ENCODE peak calls at places on chromosomes 13 and 19, in six cellular contexts. G is tibial artery, Y is endothelial cell of umbilical vein, D is cardiac muscle cell, Z is SK-N-SH, X is AG04450. M is an unnamed sample.

GRCh38 chr13:39527961-39528720 is 74.9 kb downstream of the LHFPL6 start:
- DNase-seq in G (peak; percentile 68), Y (peak; percentile 80), D (peak; percentile 83), Z (peak; percentile 10), X (peak; percentile 85), M (peak; percentile 80)

GRCh38 chr13:80214521-80214941 is 126.4 kb downstream of the SPRY2 start:
- DNase-seq in G (no peak), Y (no peak), D (no peak), Z (peak; percentile 52), X (peak; percentile 6), M (peak; percentile 81)

GRCh38 chr13:25463496-25463895 is 91.7 kb downstream of the ATP8A2 start:
- DNase-seq in G (no peak), Y (no peak), D (no peak), Z (no peak), X (no peak), M (no peak)

GRCh38 chr19:35306473-35307246 is 14.7 kb downstream of the MAG start:
- DNase-seq in G (no peak), Y (no peak), D (no peak), Z (no peak), X (no peak), M (no peak)

GRCh38 chr19:29318581-29318980 is 105.6 kb upstream of the UQCRFS1 start:
- DNase-seq in G (no peak), Y (no peak), D (no peak), Z (no peak), X (no peak), M (no peak)

GRCh38 chr13:72390909-72391308 is 336.5 kb downstream of the MZT1 start:
- DNase-seq in G (no peak), Y (no peak), D (no peak), Z (no peak), X (no peak), M (no peak)

GRCh38 chr13:33262997-33263396 is 22.6 kb downstream of the STARD13 start:
- DNase-seq in G (no peak), Y (no peak), D (no peak), Z (no peak), X (no peak), M (no peak)

GRCh38 chr13:36571444-36571843 is 102.4 kb upstream of the SERTM1 start:
- DNase-seq in G (no peak), Y (no peak), D (no peak), Z (no peak), X (no peak), M (no peak)

GRCh38 chr13:99734013-99734693 is 232.9 kb downstream of the TM9SF2 start:
- DNase-seq in G (no peak), Y (no peak), D (no peak), Z (no peak), X (no peak), M (no peak)

GRCh38 chr19:45439190-45439568 is 15.5 kb upstream of the ERCC1 start:
- DNase-seq in G (no peak), Y (no peak), D (no peak), Z (no peak), X (no peak), M (no peak)

GRCh38 chr13:87147076-87147475 is 524.1 kb upstream of the SLITRK5 start:
- DNase-seq in G (no peak), Y (no peak), D (peak; percentile 11), Z (no peak), X (no peak), M (no peak)

GRCh38 chr19:4375620-4376228 is 24.6 kb downstream of the SH3GL1 start:
- DNase-seq in G (peak; percentile 89), Y (peak; percentile 62), D (peak; percentile 86), Z (peak; percentile 73), X (no peak), M (peak; percentile 37)

GRCh38 chr13:77779461-77780272 is 82.2 kb downstream of the SLAIN1 start:
- DNase-seq in G (no peak), Y (peak; percentile 86), D (peak; percentile 87), Z (peak; percentile 36), X (peak; percentile 55), M (peak; percentile 28)

GRCh38 chr19:6239401-6239844 is 40.4 kb downstream of the MLLT1 start:
- DNase-seq in G (no peak), Y (peak; percentile 77), D (peak; percentile 62), Z (peak; percentile 26), X (no peak), M (no peak)

GRCh38 chr13:113903912-113904311 is 40.0 kb upstream of the GAS6 start:
- DNase-seq in G (peak; percentile 54), Y (no peak), D (no peak), Z (no peak), X (no peak), M (peak; percentile 47)

GRCh38 chr19:28217064-28217463 is 995.9 kb downstream of the UQCRFS1 start:
- DNase-seq in G (no peak), Y (no peak), D (no peak), Z (no peak), X (no peak), M (no peak)

GRCh38 chr19:41821003-41821735 is 23.3 kb downstream of the LYPD4 start:
- DNase-seq in G (no peak), Y (peak; percentile 53), D (peak; percentile 40), Z (peak; percentile 70), X (no peak), M (no peak)

GRCh38 chr19:28399187-28399586 is 813.8 kb downstream of the UQCRFS1 start:
- DNase-seq in G (no peak), Y (no peak), D (no peak), Z (no peak), X (no peak), M (no peak)

GRCh38 chr13:39209731-39210633 is 171.7 kb downstream of the NHLRC3 start:
- DNase-seq in G (no peak), Y (no peak), D (peak; percentile 31), Z (no peak), X (no peak), M (no peak)

GRCh38 chr13:41007359-41008118 is 11.6 kb downstream of the ELF1 start:
- DNase-seq in G (no peak), Y (no peak), D (no peak), Z (no peak), X (no peak), M (no peak)

GRCh38 chr19:38736413-38737280 is 7.6 kb downstream of the CAPN12 start:
- DNase-seq in G (no peak), Y (no peak), D (peak; percentile 48), Z (peak; percentile 93), X (no peak), M (no peak)

GRCh38 chr19:45032421-45032820 is 6.4 kb upstream of the CLASRP start:
- DNase-seq in G (no peak), Y (no peak), D (no peak), Z (no peak), X (no peak), M (no peak)

GRCh38 chr19:30152510-30153291 is 210.7 kb downstream of the URI1 start:
- DNase-seq in G (no peak), Y (no peak), D (no peak), Z (peak; percentile 53), X (no peak), M (no peak)

GRCh38 chr13:97275265-97275664 is 53.1 kb downstream of the MBNL2 start:
- DNase-seq in G (no peak), Y (peak; percentile 93), D (peak; percentile 93), Z (no peak), X (no peak), M (no peak)

GRCh38 chr19:46470376-46470775 is 987 bp downstream of the PNMA8A start:
- DNase-seq in G (peak; percentile 63), Y (no peak), D (no peak), Z (no peak), X (no peak), M (no peak)

GRCh38 chr19:46471116-46471733 is at the start of gene PNMA8A:
- DNase-seq in G (peak; percentile 92), Y (peak; percentile 54), D (peak; percentile 92), Z (peak; percentile 97), X (no peak), M (peak; percentile 70)

GRCh38 chr19:46471778-46472543 is 598 bp upstream of the PNMA8A start:
- DNase-seq in G (peak; percentile 37), Y (no peak), D (no peak), Z (no peak), X (no peak), M (no peak)

GRCh38 chr19:46474211-46474610 is 2.8 kb upstream of the PNMA8A start:
- DNase-seq in G (peak; percentile 56), Y (no peak), D (no peak), Z (no peak), X (no peak), M (no peak)

GRCh38 chr19:46472592-46472991 is 1.2 kb upstream of the PNMA8A start:
- DNase-seq in G (peak; percentile 47), Y (no peak), D (no peak), Z (no peak), X (no peak), M (no peak)
- H3K27me3 ChIP-seq in G (no peaks in the 10 kb centered on the region), Y (peaks cover 5% of the 10 kb centered on the region), D (no peaks in the 10 kb centered on the region), Z (no peaks in the 10 kb centered on the region), X (no peaks in the 10 kb centered on the region), M (no peaks in the 10 kb centered on the region)

DNA sequence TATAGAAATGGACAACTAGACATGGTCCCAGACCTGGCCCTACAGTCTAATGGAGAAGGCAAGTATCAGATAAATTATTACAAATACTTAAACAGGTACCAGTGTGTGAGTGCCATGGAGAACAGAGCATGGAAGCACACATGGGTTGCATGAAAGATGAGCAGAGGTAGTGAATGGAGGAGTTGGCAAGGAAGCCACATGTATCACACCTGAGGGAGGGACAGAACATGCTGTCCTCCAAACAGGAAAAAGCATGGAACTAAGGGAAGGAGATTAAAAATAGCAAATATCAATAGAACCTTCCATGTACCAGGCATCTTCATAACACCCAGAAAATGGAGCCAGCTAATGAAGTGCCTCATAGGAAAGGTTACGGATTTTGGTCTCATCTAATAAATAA is 85.9 kb downstream of the SACS start:
- DNase-seq in G (no peak), Y (no peak), D (no peak), Z (no peak), X (no peak), M (no peak)
- H3K9me3 ChIP-seq in G (no peaks in the 10 kb centered on the region), Y (no peaks in the 10 kb centered on the region), D (no peaks in the 10 kb centered on the region), Z (no peaks in the 10 kb centered on the region), X (no peaks in the 10 kb centered on the region), M (no peaks in the 10 kb centered on the region)

GRCh38 chr19:51277112-51277511 is 26.2 kb downstream of the SIGLECL1 start:
- DNase-seq in G (no peak), Y (no peak), D (no peak), Z (no peak), X (no peak), M (no peak)

DNA sequence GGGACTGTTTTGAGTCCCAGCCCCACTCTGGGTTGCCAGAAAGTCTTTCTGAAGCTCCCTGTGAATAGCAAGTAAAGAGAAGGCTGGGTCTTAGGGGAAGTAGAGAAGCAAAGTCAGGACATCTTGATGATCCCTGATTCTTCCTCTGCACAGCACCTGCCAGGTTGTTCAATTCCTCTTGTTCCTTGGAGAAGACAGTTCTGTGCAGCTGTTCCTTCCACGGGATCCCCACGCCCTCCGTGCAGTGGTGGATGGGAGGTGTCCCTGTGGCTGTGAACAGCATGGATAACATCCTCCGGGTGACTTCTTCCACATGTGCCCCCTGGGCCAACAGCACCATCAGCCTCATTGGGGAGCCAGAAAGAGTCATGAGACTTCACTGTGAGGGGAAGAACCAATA is 29.1 kb upstream of the IGLON5 start:
- DNase-seq in G (no peak), Y (no peak), D (no peak), Z (no peak), X (no peak), M (no peak)
- H3K27me3 ChIP-seq in G (no peaks in the 10 kb centered on the region), Y (no peaks in the 10 kb centered on the region), D (no peaks in the 10 kb centered on the region), Z (no peaks in the 10 kb centered on the region), X (no peaks in the 10 kb centered on the region), M (peaks cover 3% of the 10 kb centered on the region)

DNA sequence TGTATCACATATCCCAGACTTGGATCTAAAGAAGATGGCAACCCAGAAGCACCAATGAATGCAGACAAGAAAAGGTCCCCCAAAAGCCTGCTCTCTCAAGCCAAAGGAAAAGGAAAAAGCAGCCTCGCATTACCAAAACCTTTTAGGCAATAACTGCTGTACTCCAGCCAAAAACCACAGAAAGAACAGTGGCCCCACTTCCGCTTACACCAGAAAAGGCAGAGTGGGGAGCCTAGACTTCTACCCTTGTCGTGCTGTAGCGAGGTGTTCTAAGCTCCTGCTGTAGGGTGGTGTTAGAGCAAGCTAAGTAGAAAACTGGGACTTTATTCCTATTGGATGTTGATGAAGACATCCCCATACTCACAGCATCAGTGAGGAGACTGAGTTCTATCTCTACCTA is 244.0 kb upstream of the RXFP2 start:
- DNase-seq in G (no peak), Y (no peak), D (no peak), Z (no peak), X (no peak), M (no peak)
- H3K9me3 ChIP-seq in G (no peaks in the 10 kb centered on the region), Y (no peaks in the 10 kb centered on the region), D (no peaks in the 10 kb centered on the region), Z (no peaks in the 10 kb centered on the region), X (no peaks in the 10 kb centered on the region), M (no peaks in the 10 kb centered on the region)

M was measured in SJSA1.